ENCODE peak calls at places on chromosomes 2 and 18, in seven cellular contexts. H is left ventricle myocardium inferior; M is fibroblast of lung; Q is CD4-positive, alpha-beta memory T cell; R is endodermal cell; I is psoas muscle; C is colonic mucosa. Y is an unnamed sample. For H3K4me1, the result is how much of the 10 kb centered on the place peaks cover.

GRCh38 chr2:203687161-203687560 is 19.3 kb upstream of the CD28 start:
- DNase-seq in C (no peak), Q (no peak), H (no peak), R (no peak), M (no peak), I (no peak), Y (no peak)

GRCh38 chr2:56127773-56128170 is 56.0 kb upstream of the CCDC85A start:
- DNase-seq in R (no peak), H (no peak), C (no peak), M (no peak), Q (no peak), I (no peak), Y (no peak)

GRCh38 chr2:233081232-233081730 is 21.1 kb downstream of the INPP5D start:
- DNase-seq in M (no peak), I (no peak), Q (peak), H (no peak), C (no peak), R (no peak), Y (no peak)

GRCh38 chr2:84779781-84780180 is 101.1 kb downstream of the TRABD2A start:
- DNase-seq in H (no peak), I (no peak), Q (no peak), M (no peak), C (no peak), R (no peak), Y (no peak)

GRCh38 chr2:17892726-17893534 is 14.5 kb downstream of the KCNS3 start:
- DNase-seq in M (no peak), I (no peak), H (no peak), R (peak), C (peak), Q (no peak), Y (no peak)

GRCh38 chr2:105187531-105187930 is 54.0 kb upstream of the GPR45 start:
- DNase-seq in Q (no peak), I (no peak), C (no peak), H (no peak), M (no peak), R (no peak), Y (no peak)

GRCh38 chr2:204491528-204491927 is 53.7 kb upstream of the PARD3B start:
- DNase-seq in R (no peak), M (no peak), H (no peak), C (no peak), Q (no peak), I (no peak), Y (no peak)

GRCh38 chr2:144078091-144078490 is 441.8 kb downstream of the ZEB2 start:
- DNase-seq in R (no peak), I (no peak), H (no peak), C (no peak), Q (no peak), M (peak), Y (no peak)

GRCh38 chr2:235709124-235709813 is 215.4 kb downstream of the AGAP1 start:
- DNase-seq in M (peak), C (peak), H (no peak), R (no peak), Q (no peak), I (peak), Y (no peak)

GRCh38 chr18:10035306-10035991 is 121.6 kb downstream of the VAPA start:
- DNase-seq in C (no peak), I (no peak), Q (no peak), H (no peak), R (peak), M (no peak), Y (no peak)

GRCh38 chr2:62216616-62217015 is 20.7 kb downstream of the B3GNT2 start:
- DNase-seq in I (peak), R (peak), M (peak), Q (no peak), H (no peak), C (no peak), Y (peak)

GRCh38 chr2:111121028-111121872 is 536 bp downstream of the BCL2L11 start:
- DNase-seq in C (peak), R (peak), M (peak), Q (peak), H (peak), I (peak), Y (peak)

GRCh38 chr2:207727256-207727655 is 15.8 kb downstream of the CCNYL1 start:
- DNase-seq in M (no peak), H (no peak), R (no peak), C (no peak), I (no peak), Q (no peak), Y (no peak)

GRCh38 chr2:12726271-12726670 is 9.5 kb downstream of the TRIB2 start:
- DNase-seq in I (no peak), H (no peak), C (no peak), R (no peak), Q (no peak), M (no peak), Y (no peak)

GRCh38 chr2:124024491-124025348 is at the start of gene CNTNAP5:
- DNase-seq in C (peak), R (peak), M (peak), H (peak), I (peak), Q (no peak), Y (no peak)

GRCh38 chr18:72935744-72936143 is 68.0 kb upstream of the NETO1 start:
- DNase-seq in Q (no peak), M (no peak), H (no peak), C (no peak), I (no peak), R (no peak), Y (no peak)

GRCh38 chr2:52956115-52956514 is 811.5 kb upstream of the CHAC2 start:
- DNase-seq in H (no peak), M (no peak), Q (no peak), C (no peak), R (no peak), I (no peak), Y (no peak)

GRCh38 chr2:101961287-101962242 is 30.2 kb upstream of the IL1R2 start:
- DNase-seq in R (no peak), H (peak), I (peak), Q (no peak), M (peak), C (peak), Y (peak)

GRCh38 chr2:102442967-102443828 is 20.2 kb downstream of the IL18RAP start:
- DNase-seq in H (no peak), M (peak), R (peak), Q (peak), I (no peak), C (peak), Y (no peak)

GRCh38 chr2:70627499-70627898 is 73.9 kb upstream of the TGFA start:
- DNase-seq in H (no peak), R (no peak), M (peak), I (no peak), Q (no peak), C (no peak), Y (no peak)

GRCh38 chr2:157194097-157194688 is 63.3 kb upstream of the GALNT5 start:
- DNase-seq in R (no peak), I (no peak), M (peak), H (no peak), Q (peak), C (no peak), Y (no peak)

GRCh38 chr2:69646714-69647113 is 3.2 kb upstream of the AAK1 start:
- DNase-seq in R (no peak), C (no peak), I (no peak), H (no peak), M (no peak), Q (no peak), Y (no peak)

GRCh38 chr18:45156941-45157340 is 458.3 kb upstream of the SLC14A2 start:
- DNase-seq in R (no peak), M (peak), Q (no peak), H (no peak), C (no peak), I (no peak), Y (no peak)

GRCh38 chr2:9333591-9334171 is 89.6 kb downstream of the ITGB1BP1 start:
- DNase-seq in C (peak), M (peak), Q (no peak), I (peak), R (peak), H (peak), Y (peak)

GRCh38 chr2:1745171-1746023 is 1.1 kb upstream of the PXDN start:
- DNase-seq in M (no peak), R (peak), Q (no peak), I (no peak), C (no peak), H (no peak), Y (peak)

GRCh38 chr2:236682651-236683422 is 113.2 kb downstream of the ACKR3 start:
- DNase-seq in C (no peak), Q (no peak), M (no peak), R (no peak), H (peak), I (no peak), Y (peak)

GRCh38 chr18:58287626-58288289 is 243.7 kb downstream of the NEDD4L start:
- DNase-seq in C (peak), Q (no peak), R (no peak), H (no peak), I (no peak), M (no peak), Y (no peak)

GRCh38 chr18:55337908-55338521 is 250.0 kb downstream of the TCF4 start:
- DNase-seq in M (no peak), H (peak), R (no peak), I (peak), Q (no peak), C (no peak), Y (peak)

GRCh38 chr2:30235859-30236535 is 4.7 kb downstream of the LBH start:
- DNase-seq in I (no peak), R (peak), C (no peak), H (no peak), M (no peak), Q (no peak), Y (no peak)

DNA sequence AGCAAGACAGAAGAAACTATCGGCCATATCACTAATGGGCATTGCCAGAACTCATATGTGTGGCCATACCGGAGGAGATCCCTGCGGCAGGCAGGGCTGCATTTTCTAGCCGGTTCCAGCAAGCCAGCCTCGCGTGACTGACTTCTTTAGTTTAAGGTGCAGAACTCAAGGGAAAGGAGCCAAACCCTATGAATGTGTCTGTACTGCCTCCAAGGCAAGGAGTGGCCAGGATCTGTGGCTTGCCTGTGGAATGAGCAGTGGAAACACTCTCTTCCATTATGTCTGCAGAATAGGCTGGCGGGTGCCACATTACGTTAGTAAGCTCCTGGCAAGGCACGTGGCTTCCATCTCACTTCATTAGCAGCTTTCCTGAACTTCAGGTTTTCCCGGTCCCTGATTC is 137.6 kb downstream of the ATL2 start:
- DNase-seq in Q (no peak), H (no peak), C (no peak), R (no peak), M (no peak), I (no peak), Y (no peak)
- H3K4me3 ChIP-seq in Q (no peak), H (no peak), C (no peak), R (no peak), M (no peak), I (no peak), Y (no peak)

GRCh38 chr2:23510471-23510870 is 125.5 kb downstream of the KLHL29 start:
- DNase-seq in I (no peak), C (no peak), Q (no peak), R (no peak), H (peak), M (no peak), Y (no peak)
- H3K4me1 ChIP-seq in I (under half), C (under half), Q (under half), R (under half), H (half or more), M (under half), Y (under half)

GRCh38 chr2:188940171-188940570 is 34.0 kb upstream of the COL3A1 start:
- DNase-seq in R (no peak), I (no peak), Q (no peak), H (no peak), C (peak), M (peak), Y (no peak)
- H3K4me3 ChIP-seq in R (no peak), I (no peak), Q (no peak), H (no peak), C (no peak), M (peak), Y (no peak)

GRCh38 chr2:127641846-127642510 is 4.0 kb upstream of the GPR17 start:
- DNase-seq in M (no peak), I (no peak), R (no peak), C (no peak), Q (peak), H (no peak), Y (no peak)
- H3K4me1 ChIP-seq in M (under half), I (under half), R (under half), C (under half), Q (half or more), H (half or more), Y (half or more)

DNA sequence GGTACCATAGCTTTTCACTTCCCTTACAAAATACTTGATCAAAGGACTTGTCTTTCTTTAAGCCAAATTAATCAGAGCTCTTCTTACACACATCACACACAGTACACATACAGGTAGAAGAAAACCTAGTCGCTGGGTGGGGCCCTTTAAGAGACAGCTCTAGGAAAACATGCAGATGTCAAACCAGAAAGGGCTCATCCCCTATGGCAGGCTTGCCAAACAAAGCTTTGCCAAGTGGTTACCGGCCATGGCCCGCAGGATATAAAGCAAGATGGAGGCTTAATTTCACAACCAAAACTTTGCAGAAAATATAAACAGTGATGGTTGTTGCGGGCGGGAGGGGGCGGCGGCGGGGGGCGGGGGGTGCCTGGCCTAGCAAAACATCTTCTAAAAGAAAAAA is 2156.0 kb upstream of the PIK3C3 start:
- DNase-seq in C (peak), R (no peak), Q (no peak), I (no peak), H (no peak), M (peak), Y (no peak)
- H3K4me3 ChIP-seq in C (peak), R (peak), Q (no peak), I (no peak), H (no peak), M (peak), Y (no peak)

GRCh38 chr2:10343191-10343590 is 40.5 kb downstream of the HPCAL1 start:
- DNase-seq in C (no peak), Q (no peak), H (no peak), R (no peak), M (no peak), I (no peak), Y (no peak)

GRCh38 chr2:10343658-10344057 is 41.0 kb downstream of the HPCAL1 start:
- DNase-seq in I (no peak), R (no peak), M (no peak), H (no peak), Q (no peak), C (no peak), Y (no peak)

GRCh38 chr2:10345126-10345525 is 42.4 kb downstream of the HPCAL1 start:
- DNase-seq in M (no peak), Q (no peak), R (no peak), I (no peak), C (no peak), H (no peak), Y (no peak)

GRCh38 chr2:10345813-10346212 is 43.1 kb downstream of the HPCAL1 start:
- DNase-seq in C (no peak), Q (no peak), R (no peak), I (no peak), M (no peak), H (no peak), Y (no peak)

GRCh38 chr2:10344105-10345066 is 41.7 kb downstream of the HPCAL1 start:
- DNase-seq in R (no peak), H (no peak), M (peak), I (no peak), C (no peak), Q (no peak), Y (no peak)
- H3K4me1 ChIP-seq in R (under half), H (half or more), M (under half), I (under half), C (under half), Q (half or more), Y (under half)